ENCODE peak calls at places on chromosomes 16 and 17, in four cellular contexts. I is EH, X is mesendoderm, E is lung. O is an unnamed sample.

GRCh38 chr16:23174622-23175021 is 7.9 kb upstream of the SCNN1G start:
- DNase-seq in I (peak; percentile 35), X (peak; percentile 22), E (no peak), O (peak; percentile 31)

GRCh38 chr17:74241434-74241833 is 28.1 kb downstream of the TTYH2 start:
- DNase-seq in I (no peak), X (no peak), E (peak; percentile 34), O (no peak)

GRCh38 chr17:81666092-81666341 is 388 bp downstream of the OXLD1 start:
- DNase-seq in I (no peak), X (peak; percentile 71), E (no peak), O (peak; percentile 29)

GRCh38 chr17:4780325-4781010 is 5.7 kb downstream of the VMO1 start:
- DNase-seq in I (no peak), X (no peak), E (no peak), O (no peak)

GRCh38 chr17:63433746-63434591 is 12.1 kb downstream of the CYB561 start:
- DNase-seq in I (peak; percentile 99), X (no peak), E (peak; percentile 52), O (peak; percentile 97)

GRCh38 chr17:39547713-39548478 is 59.8 kb downstream of the NEUROD2 start:
- DNase-seq in I (peak; percentile 53), X (peak; percentile 76), E (peak; percentile 68), O (peak; percentile 27)

GRCh38 chr16:72168365-72168764 is 3.6 kb downstream of the PMFBP1 start:
- DNase-seq in I (no peak), X (no peak), E (no peak), O (no peak)

GRCh38 chr16:16092925-16093624 is 130.2 kb downstream of the ABCC6 start:
- DNase-seq in I (peak; percentile 15), X (no peak), E (peak; percentile 32), O (no peak)

GRCh38 chr16:15777533-15778203 is 79.2 kb downstream of the MYH11 start:
- DNase-seq in I (peak; percentile 64), X (peak; percentile 90), E (no peak), O (peak; percentile 57)

GRCh38 chr17:3966720-3967363 is 2.6 kb upstream of the ATP2A3 start:
- DNase-seq in I (no peak), X (no peak), E (no peak), O (no peak)

GRCh38 chr17:35052240-35052608 is 11.3 kb downstream of the RFFL start:
- DNase-seq in I (peak; percentile 31), X (no peak), E (no peak), O (peak; percentile 56)

GRCh38 chr16:74575175-74575804 is 31.6 kb downstream of the GLG1 start:
- DNase-seq in I (no peak), X (no peak), E (no peak), O (no peak)

GRCh38 chr16:8137581-8137980 is 452.7 kb downstream of the TMEM114 start:
- DNase-seq in I (no peak), X (peak; percentile 21), E (no peak), O (no peak)

GRCh38 chr17:50458290-50458689 is 10.4 kb downstream of the CHAD start:
- DNase-seq in I (no peak), X (no peak), E (no peak), O (peak; percentile 21)

GRCh38 chr16:29316673-29317237 is 89.8 kb downstream of the NPIPB11 start:
- DNase-seq in I (peak; percentile 19), X (no peak), E (no peak), O (peak; percentile 18)

GRCh38 chr17:78573955-78574354 is 3.2 kb downstream of the DNAH17 start:
- DNase-seq in I (no peak), X (no peak), E (no peak), O (no peak)

GRCh38 chr17:1294157-1294717 is 14.8 kb downstream of the TRARG1 start:
- DNase-seq in I (no peak), X (no peak), E (no peak), O (no peak)

GRCh38 chr17:35001549-35001948 is 21.2 kb downstream of the LIG3 start:
- DNase-seq in I (peak; percentile 12), X (no peak), E (no peak), O (peak; percentile 7)

GRCh38 chr17:29624586-29624985 is 1.9 kb upstream of the CORO6 start:
- DNase-seq in I (no peak), X (no peak), E (no peak), O (no peak)

O was measured in M059J.